ENCODE peak calls at places on chromosomes 6 and 20, in seven cellular contexts. Q, A, I, L, M, H and V are unnamed samples.

GRCh38 chr6:45630801-45631200 is 253.1 kb upstream of the SUPT3H start:
- DNase-seq in Q (no peak), A (no peak), I (no peak), L (no peak), M (no peak), H (no peak), V (no peak)

GRCh38 chr6:85390105-85390728 is 59.7 kb upstream of the NT5E start:
- DNase-seq in Q (no peak), A (peak), I (peak), L (no peak), M (no peak), H (no peak), V (no peak)

GRCh38 chr6:67563671-67564070 is 1071.4 kb upstream of the ADGRB3 start:
- DNase-seq in Q (no peak), A (no peak), I (no peak), L (no peak), M (no peak), H (no peak), V (no peak)

GRCh38 chr20:49165611-49166010 is 22.5 kb downstream of the STAU1 start:
- DNase-seq in Q (no peak), A (no peak), I (no peak), L (no peak), M (no peak), H (no peak), V (peak)

GRCh38 chr6:132227937-132228336 is 173.3 kb downstream of the MOXD1 start:
- DNase-seq in Q (no peak), A (no peak), I (peak), L (no peak), M (peak), H (no peak), V (no peak)

GRCh38 chr6:77666340-77666739 is 13.5 kb downstream of the MEI4 start:
- DNase-seq in Q (no peak), A (no peak), I (no peak), L (no peak), M (no peak), H (no peak), V (no peak)

GRCh38 chr20:1943267-1944002 is 48.2 kb downstream of the SIRPA start:
- DNase-seq in Q (peak), A (peak), I (peak), L (no peak), M (no peak), H (no peak), V (no peak)

GRCh38 chr6:84524636-84525035 is 239.8 kb downstream of the TBX18 start:
- DNase-seq in Q (no peak), A (peak), I (no peak), L (no peak), M (no peak), H (no peak), V (no peak)

GRCh38 chr6:8642131-8642530 is 206.8 kb upstream of the SLC35B3 start:
- DNase-seq in Q (no peak), A (no peak), I (no peak), L (peak), M (no peak), H (no peak), V (no peak)

GRCh38 chr20:50189681-50190250 is 864 bp upstream of the CEBPB start:
- DNase-seq in Q (peak), A (no peak), I (no peak), L (peak), M (peak), H (peak), V (no peak)

GRCh38 chr20:37880726-37881591 is 22.0 kb upstream of the VSTM2L start:
- DNase-seq in Q (peak), A (peak), I (peak), L (no peak), M (no peak), H (peak), V (no peak)

GRCh38 chr6:40999498-41000070 is 39.4 kb downstream of the UNC5CL start:
- DNase-seq in Q (peak), A (peak), I (peak), L (peak), M (peak), H (no peak), V (peak)

GRCh38 chr6:39388526-39389371 is 66.2 kb upstream of the KCNK16 start:
- DNase-seq in Q (no peak), A (no peak), I (no peak), L (no peak), M (no peak), H (no peak), V (no peak)

GRCh38 chr20:37939701-37940151 is 36.8 kb downstream of the VSTM2L start:
- DNase-seq in Q (no peak), A (no peak), I (no peak), L (no peak), M (no peak), H (no peak), V (no peak)

GRCh38 chr6:4300917-4301316 is 165.5 kb upstream of the ECI2 start:
- DNase-seq in Q (no peak), A (no peak), I (no peak), L (no peak), M (no peak), H (no peak), V (no peak)

GRCh38 chr20:44211177-44212039 is 837 bp upstream of the OSER1 start:
- DNase-seq in Q (no peak), A (no peak), I (peak), L (peak), M (peak), H (no peak), V (no peak)

GRCh38 chr20:48352042-48352441 is 475.8 kb downstream of the PREX1 start:
- DNase-seq in Q (no peak), A (no peak), I (no peak), L (no peak), M (no peak), H (no peak), V (no peak)

GRCh38 chr6:4928426-4928825 is 75.4 kb downstream of the RPP40 start:
- DNase-seq in Q (no peak), A (no peak), I (peak), L (no peak), M (peak), H (no peak), V (no peak)

GRCh38 chr6:159311618-159312017 is 142.4 kb downstream of the FNDC1 start:
- DNase-seq in Q (no peak), A (peak), I (no peak), L (peak), M (no peak), H (no peak), V (peak)

GRCh38 chr6:41644297-41644879 is 6.1 kb downstream of the MDFI start:
- DNase-seq in Q (no peak), A (peak), I (no peak), L (peak), M (no peak), H (no peak), V (no peak)

GRCh38 chr20:59808729-59809381 is 124.6 kb downstream of the SYCP2 start:
- DNase-seq in Q (no peak), A (no peak), I (no peak), L (no peak), M (no peak), H (no peak), V (no peak)

GRCh38 chr6:10613077-10613476 is 81.3 kb downstream of the C6orf52 start:
- DNase-seq in Q (no peak), A (no peak), I (peak), L (no peak), M (peak), H (no peak), V (no peak)

GRCh38 chr6:52360601-52361346 is 1.2 kb upstream of the PAQR8 start:
- DNase-seq in Q (no peak), A (peak), I (no peak), L (no peak), M (no peak), H (no peak), V (no peak)

GRCh38 chr20:32763202-32763999 is 1.2 kb downstream of the DNMT3B start:
- DNase-seq in Q (no peak), A (no peak), I (no peak), L (peak), M (no peak), H (peak), V (no peak)

GRCh38 chr6:131960371-131961133 is 9.4 kb upstream of the CCN2 start:
- DNase-seq in Q (no peak), A (no peak), I (peak), L (no peak), M (peak), H (no peak), V (no peak)

GRCh38 chr6:161407581-161407980 is 133.7 kb upstream of the AGPAT4 start:
- DNase-seq in Q (no peak), A (peak), I (peak), L (peak), M (peak), H (no peak), V (peak)

GRCh38 chr20:62856931-62857619 is 4.5 kb downstream of the TCFL5 start:
- DNase-seq in Q (no peak), A (peak), I (no peak), L (no peak), M (no peak), H (no peak), V (no peak)

GRCh38 chr6:125104425-125104824 is 49.1 kb upstream of the TPD52L1 start:
- DNase-seq in Q (no peak), A (peak), I (peak), L (peak), M (peak), H (no peak), V (no peak)

GRCh38 chr6:147279423-147279822 is 75.2 kb downstream of the STXBP5 start:
- DNase-seq in Q (no peak), A (no peak), I (peak), L (no peak), M (peak), H (no peak), V (no peak)

GRCh38 chr6:35079311-35080000 is 61.7 kb downstream of the TCP11 start:
- DNase-seq in Q (no peak), A (no peak), I (no peak), L (no peak), M (no peak), H (no peak), V (no peak)

GRCh38 chr6:120173250-120173649 is 823.7 kb upstream of the MAN1A1 start:
- DNase-seq in Q (no peak), A (peak), I (no peak), L (no peak), M (no peak), H (no peak), V (no peak)

DNA sequence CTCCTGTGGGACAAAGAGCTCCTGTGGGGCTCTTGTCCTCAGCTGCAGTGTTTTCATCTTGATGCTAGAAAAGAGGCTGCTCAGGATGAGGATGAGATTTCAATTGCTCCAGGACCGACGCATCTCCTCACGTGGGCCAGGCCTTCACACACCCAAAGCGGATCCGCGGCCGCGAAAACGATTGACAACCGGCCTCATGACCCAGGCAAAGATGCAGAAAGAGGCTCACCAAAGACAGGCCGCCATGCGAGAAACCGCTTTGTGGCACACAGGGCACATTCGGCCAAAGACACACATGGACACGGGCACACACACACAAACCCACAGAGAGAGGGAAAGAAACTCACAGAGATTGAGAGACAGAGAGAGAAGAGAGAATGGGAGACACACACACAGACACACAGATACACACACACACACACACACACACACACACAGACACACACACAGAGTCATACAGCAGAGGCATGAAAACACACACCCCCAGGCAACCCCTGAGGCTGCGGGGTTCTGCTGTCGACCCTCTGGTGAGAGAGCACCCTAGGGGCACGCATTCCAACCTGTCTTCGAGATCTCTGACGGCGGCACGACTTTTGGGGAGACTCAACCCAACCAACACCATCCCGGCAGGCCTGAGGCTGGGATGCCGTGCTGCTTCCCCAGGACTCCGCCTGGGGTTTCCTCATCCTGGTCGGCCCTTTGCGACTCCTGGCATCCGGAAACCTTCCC is 168.5 kb upstream of the ZNF337 start:
- DNase-seq in Q (no peak), A (no peak), I (no peak), L (no peak), M (no peak), H (peak), V (no peak)
- H3K4me3 ChIP-seq in Q (peak), A (peak), I (peak), L (peak), M (peak), H (peak), V (no peak)

GRCh38 chr6:28525496-28526039 is at the start of gene GPX5:
- DNase-seq in Q (no peak), A (no peak), I (no peak), L (no peak), M (no peak), H (no peak), V (peak)

GRCh38 chr6:28522594-28523557 is 2.8 kb upstream of the GPX5 start:
- DNase-seq in Q (no peak), A (no peak), I (no peak), L (peak), M (no peak), H (no peak), V (no peak)
- TF ChIP-seq CTCF in Q (no peak), A (no peak), I (no peak), L (no peak), M (no peak), H (no peak), V (no peak)

DNA sequence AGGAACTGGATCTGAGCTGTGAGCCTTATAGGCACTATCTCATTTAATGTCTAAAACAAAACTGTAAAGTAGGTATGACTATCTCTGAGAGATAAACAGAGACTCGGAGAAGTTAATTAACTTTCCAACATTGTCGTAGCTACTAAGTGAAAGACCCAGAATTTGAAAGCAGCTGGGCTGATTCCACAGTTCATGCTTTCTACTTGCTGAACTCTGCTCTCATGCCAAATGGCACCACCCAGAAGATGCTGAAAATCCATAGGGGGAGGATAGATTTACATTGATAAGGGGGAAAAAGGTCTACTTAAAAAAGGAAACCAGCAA is 214.8 kb upstream of the MARCKS start:
- DNase-seq in Q (no peak), A (no peak), I (no peak), L (no peak), M (no peak), H (no peak), V (no peak)
- H3K4me3 ChIP-seq in Q (no peak), A (no peak), I (no peak), L (no peak), M (no peak), H (no peak), V (peak)

GRCh38 chr6:3294921-3295871 is 36.4 kb downstream of the PSMG4 start:
- DNase-seq in Q (peak), A (no peak), I (no peak), L (peak), M (no peak), H (no peak), V (no peak)
- TF ChIP-seq CTCF in Q (peak), A (no peak), I (no peak), L (peak), M (peak), H (no peak), V (no peak)

DNA sequence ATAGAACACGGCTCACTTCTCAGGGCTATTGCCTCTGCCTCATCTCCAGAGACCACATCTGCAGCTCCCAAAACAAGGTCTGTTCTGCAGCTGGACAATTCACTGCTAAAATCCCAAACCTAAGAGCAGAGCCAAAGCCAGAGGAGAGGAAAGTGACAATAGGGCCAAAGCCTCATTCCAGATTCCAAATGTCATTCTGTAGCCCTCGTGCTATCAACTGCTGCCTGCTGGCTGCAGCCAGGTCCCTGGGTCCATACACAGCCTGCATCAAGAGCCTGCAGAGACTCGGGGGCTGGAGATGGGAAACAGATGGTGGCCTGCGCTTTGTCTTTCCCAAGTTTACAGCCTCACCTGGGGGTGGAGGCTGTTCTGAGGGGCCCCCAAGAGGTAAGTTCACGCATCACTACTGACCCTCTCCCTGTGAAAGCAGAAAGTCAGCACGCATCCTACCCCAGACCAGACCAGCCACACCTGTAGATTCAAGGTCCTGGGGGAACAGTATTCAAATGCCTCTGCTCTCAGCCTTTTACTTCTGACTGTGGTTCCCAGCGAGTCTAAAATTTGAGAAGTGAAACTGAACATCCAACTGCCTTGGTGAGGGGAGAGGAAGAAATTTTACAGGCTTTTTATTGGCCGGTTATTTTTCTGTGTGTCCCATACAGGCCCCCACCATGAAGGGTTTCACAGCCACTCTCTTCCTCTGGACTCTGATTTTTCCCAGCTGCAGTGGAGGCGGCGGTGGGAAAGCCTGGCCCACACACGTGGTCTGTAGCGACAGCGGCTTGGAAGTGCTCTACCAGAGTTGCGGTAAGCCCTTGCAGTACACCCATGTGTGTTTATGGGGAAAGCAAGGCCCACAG is at the start of gene LY86:
- DNase-seq in Q (no peak), A (no peak), I (no peak), L (no peak), M (no peak), H (peak), V (peak)
- H3K4me3 ChIP-seq in Q (peak), A (no peak), I (no peak), L (no peak), M (no peak), H (no peak), V (peak)

GRCh38 chr6:133244502-133244901 is 3.3 kb downstream of the EYA4 start:
- DNase-seq in Q (no peak), A (no peak), I (no peak), L (no peak), M (no peak), H (no peak), V (no peak)
- TF ChIP-seq CTCF in Q (no peak), A (no peak), I (no peak), L (no peak), M (no peak), H (no peak), V (no peak)

DNA sequence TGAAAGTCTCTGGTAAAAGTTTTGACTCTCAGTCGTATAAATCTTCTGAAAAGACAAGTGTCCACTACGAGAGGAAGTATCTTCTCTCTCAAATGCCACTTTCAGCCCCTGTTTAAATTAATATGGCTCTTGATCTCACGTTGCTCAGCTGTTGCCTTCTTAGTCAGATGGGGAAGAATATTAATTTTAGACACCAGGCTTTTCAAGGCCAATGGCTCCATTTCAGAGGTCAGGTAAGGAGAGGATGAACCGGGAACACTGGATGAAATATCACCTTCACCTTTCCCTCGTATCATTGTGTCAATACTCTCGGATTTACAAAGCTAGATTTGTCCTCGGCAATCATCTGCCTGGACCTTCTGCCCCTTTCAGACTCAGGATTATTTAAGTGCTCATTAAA is at the start of gene MYLK4:
- DNase-seq in Q (no peak), A (no peak), I (no peak), L (no peak), M (no peak), H (no peak), V (no peak)
- H3K4me3 ChIP-seq in Q (peak), A (no peak), I (no peak), L (no peak), M (peak), H (no peak), V (no peak)

DNA sequence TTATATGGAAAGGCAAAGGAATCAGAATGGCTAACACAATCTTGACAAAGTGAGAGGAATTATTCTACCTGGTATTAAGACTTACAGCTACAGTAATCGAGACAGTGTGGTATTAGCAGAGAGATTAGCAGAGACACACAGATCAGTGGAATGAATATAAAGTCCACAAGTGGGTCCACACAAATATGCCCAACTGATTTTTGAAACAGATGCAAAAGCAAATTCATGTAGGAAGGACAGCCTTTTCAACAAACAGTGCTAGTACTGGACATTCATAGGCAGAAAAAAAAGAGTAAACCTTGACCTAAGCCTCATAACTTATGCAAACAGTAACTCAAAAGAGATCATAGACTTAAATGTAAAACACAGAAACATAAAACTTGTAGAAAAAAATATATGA is 22.6 kb downstream of the HACE1 start:
- DNase-seq in Q (no peak), A (no peak), I (no peak), L (no peak), M (no peak), H (no peak), V (no peak)
- TF ChIP-seq CTCF in Q (no peak), A (no peak), I (no peak), L (no peak), M (no peak), H (no peak), V (no peak)

DNA sequence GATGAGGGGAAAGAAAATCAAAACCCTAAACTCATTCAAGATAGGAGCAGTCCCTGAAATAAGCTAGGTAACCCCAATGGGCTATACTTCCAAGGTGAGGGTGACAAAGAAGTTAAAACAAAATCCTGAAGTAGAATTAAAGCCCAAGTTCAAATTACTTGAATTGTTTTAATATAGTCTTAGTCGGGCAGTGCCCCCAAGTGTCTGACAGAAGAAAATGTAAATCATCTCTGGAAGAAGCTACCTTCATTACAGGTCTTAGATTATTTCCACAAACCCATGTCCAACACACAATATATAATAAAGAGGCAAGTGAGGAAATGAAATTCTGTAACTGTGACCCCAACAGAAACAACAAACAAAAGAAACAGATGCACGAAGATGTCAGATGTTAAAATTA is 36.8 kb upstream of the L3MBTL3 start:
- DNase-seq in Q (no peak), A (peak), I (peak), L (no peak), M (peak), H (no peak), V (peak)
- H3K4me3 ChIP-seq in Q (no peak), A (no peak), I (no peak), L (no peak), M (no peak), H (no peak), V (no peak)

GRCh38 chr6:107418118-107418517 is 41.2 kb downstream of the PDSS2 start:
- DNase-seq in Q (no peak), A (peak), I (peak), L (peak), M (peak), H (no peak), V (peak)
- TF ChIP-seq CTCF in Q (no peak), A (peak), I (peak), L (peak), M (peak), H (no peak), V (peak)